ENCODE peak calls at places on chromosomes 7 and 10, in four cellular contexts. One of them, this sample, is unnamed.

GRCh38 chr10:83212632-83213349 is 926.5 kb upstream of the GHITM start:
- DNase-seq in adrenal gland: no peak
- DNase-seq in cardiac muscle cell: no peak
- DNase-seq in GM23338: no peak
- DNase-seq in this sample: no peak

GRCh38 chr10:32055478-32056135 is 618 bp downstream of the KIF5B start:
- DNase-seq in adrenal gland: peak; percentile 81
- DNase-seq in cardiac muscle cell: peak; percentile 88
- DNase-seq in GM23338: peak; percentile 79
- DNase-seq in this sample: peak; percentile 61

GRCh38 chr10:69142983-69143382 is 19.0 kb downstream of the VPS26A start:
- DNase-seq in adrenal gland: no peak
- DNase-seq in cardiac muscle cell: no peak
- DNase-seq in GM23338: no peak
- DNase-seq in this sample: no peak

GRCh38 chr10:96225119-96225518 is 46.2 kb downstream of the BLNK start:
- DNase-seq in adrenal gland: no peak
- DNase-seq in cardiac muscle cell: no peak
- DNase-seq in GM23338: no peak
- DNase-seq in this sample: no peak

GRCh38 chr10:5219262-5219661 is 22.6 kb downstream of the AKR1C4 start:
- DNase-seq in adrenal gland: no peak
- DNase-seq in cardiac muscle cell: no peak
- DNase-seq in GM23338: no peak
- DNase-seq in this sample: no peak

GRCh38 chr10:504806-505205 is 184.7 kb downstream of the DIP2C start:
- DNase-seq in adrenal gland: peak; percentile 8
- DNase-seq in cardiac muscle cell: no peak
- DNase-seq in GM23338: no peak
- DNase-seq in this sample: no peak

GRCh38 chr7:138890782-138891445 is 90.3 kb downstream of the KIAA1549 start:
- DNase-seq in adrenal gland: peak; percentile 54
- DNase-seq in cardiac muscle cell: peak; percentile 21
- DNase-seq in GM23338: no peak
- DNase-seq in this sample: peak; percentile 30

GRCh38 chr7:128115821-128116723 is 84.8 kb upstream of the LRRC4 start:
- DNase-seq in adrenal gland: no peak
- DNase-seq in cardiac muscle cell: no peak
- DNase-seq in GM23338: peak; percentile 68
- DNase-seq in this sample: no peak

GRCh38 chr7:115754226-115754625 is 276.3 kb downstream of the TFEC start:
- DNase-seq in adrenal gland: no peak
- DNase-seq in cardiac muscle cell: no peak
- DNase-seq in GM23338: no peak
- DNase-seq in this sample: no peak

GRCh38 chr7:141227454-141227853 is 153.6 kb downstream of the TMEM178B start:
- DNase-seq in adrenal gland: no peak
- DNase-seq in cardiac muscle cell: no peak
- DNase-seq in GM23338: peak; percentile 31
- DNase-seq in this sample: no peak

DNA sequence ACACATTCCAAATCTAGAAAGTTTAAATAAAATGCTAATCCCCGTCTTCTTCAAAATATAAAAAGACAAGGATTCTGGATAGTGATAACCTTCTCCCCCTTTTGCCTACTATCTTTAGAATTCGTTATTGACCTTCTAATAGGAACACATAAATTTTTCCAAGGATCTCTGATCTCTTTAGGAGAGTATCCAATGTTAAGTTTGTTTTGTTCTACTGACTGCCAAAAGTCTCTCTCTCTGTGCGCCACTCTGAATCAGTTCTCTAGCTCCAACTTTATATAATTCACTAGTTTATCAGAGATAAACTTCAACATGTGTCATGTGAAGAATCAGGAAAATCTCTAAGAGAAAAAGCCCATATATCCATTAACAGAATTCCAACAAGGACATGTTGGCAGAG is 615.6 kb downstream of the KCNMA1 start:
- DNase-seq in adrenal gland: no peak
- DNase-seq in cardiac muscle cell: no peak
- DNase-seq in GM23338: no peak
- DNase-seq in this sample: no peak
- H3K4me3 ChIP-seq in adrenal gland: no peak overlapping the region
- H3K4me3 ChIP-seq in cardiac muscle cell: no peak overlapping the region
- H3K4me3 ChIP-seq in GM23338: no peak overlapping the region
- H3K4me3 ChIP-seq in this sample: no peak overlapping the region

GRCh38 chr10:79090134-79090803 is 21.5 kb downstream of the ZMIZ1 start:
- DNase-seq in adrenal gland: peak; percentile 56
- DNase-seq in cardiac muscle cell: no peak
- DNase-seq in GM23338: no peak
- DNase-seq in this sample: no peak
- H3K4me1 ChIP-seq in adrenal gland: peaks cover 14% of the 10 kb centered on the region
- H3K4me1 ChIP-seq in cardiac muscle cell: peaks cover 27% of the 10 kb centered on the region
- H3K4me1 ChIP-seq in GM23338: peaks cover 8% of the 10 kb centered on the region
- H3K4me1 ChIP-seq in this sample: peaks cover 99% of the 10 kb centered on the region

GRCh38 chr10:26554246-26554645 is 116.1 kb downstream of the APBB1IP start:
- DNase-seq in adrenal gland: no peak
- DNase-seq in cardiac muscle cell: no peak
- DNase-seq in GM23338: no peak
- DNase-seq in this sample: no peak

GRCh38 chr10:26555719-26556368 is 117.7 kb downstream of the APBB1IP start:
- DNase-seq in adrenal gland: peak; percentile 74
- DNase-seq in cardiac muscle cell: no peak
- DNase-seq in GM23338: no peak
- DNase-seq in this sample: peak; percentile 30

GRCh38 chr10:26556756-26557640 is 118.9 kb downstream of the APBB1IP start:
- DNase-seq in adrenal gland: peak; percentile 35
- DNase-seq in cardiac muscle cell: peak; percentile 59
- DNase-seq in GM23338: peak; percentile 80
- DNase-seq in this sample: no peak

GRCh38 chr10:26557641-26558014 is 119.5 kb downstream of the APBB1IP start:
- DNase-seq in adrenal gland: no peak
- DNase-seq in cardiac muscle cell: no peak
- DNase-seq in GM23338: no peak
- DNase-seq in this sample: no peak
- H3K36me3 ChIP-seq in adrenal gland: no peaks in the 10 kb centered on the region
- H3K36me3 ChIP-seq in cardiac muscle cell: no peaks in the 10 kb centered on the region
- H3K36me3 ChIP-seq in GM23338: no peaks in the 10 kb centered on the region
- H3K36me3 ChIP-seq in this sample: no peaks in the 10 kb centered on the region

GRCh38 chr7:50812109-50812508 is 29.4 kb upstream of the GRB10 start:
- DNase-seq in adrenal gland: no peak
- DNase-seq in cardiac muscle cell: no peak
- DNase-seq in GM23338: no peak
- DNase-seq in this sample: no peak
- H3K4me3 ChIP-seq in adrenal gland: no peak overlapping the region
- H3K4me3 ChIP-seq in cardiac muscle cell: no peak overlapping the region
- H3K4me3 ChIP-seq in GM23338: no peak overlapping the region
- H3K4me3 ChIP-seq in this sample: no peak overlapping the region

GRCh38 chr7:130368347-130368746 is 11.9 kb upstream of the CPA1 start:
- DNase-seq in adrenal gland: no peak
- DNase-seq in cardiac muscle cell: no peak
- DNase-seq in GM23338: no peak
- DNase-seq in this sample: no peak

GRCh38 chr7:130371059-130371458 is 9.2 kb upstream of the CPA1 start:
- DNase-seq in adrenal gland: peak; percentile 69
- DNase-seq in cardiac muscle cell: no peak
- DNase-seq in GM23338: no peak
- DNase-seq in this sample: no peak

GRCh38 chr7:130369110-130369711 is 11.1 kb upstream of the CPA1 start:
- DNase-seq in adrenal gland: peak; percentile 72
- DNase-seq in cardiac muscle cell: peak; percentile 25
- DNase-seq in GM23338: no peak
- DNase-seq in this sample: no peak

GRCh38 chr7:130367836-130368235 is 12.5 kb upstream of the CPA1 start:
- DNase-seq in adrenal gland: no peak
- DNase-seq in cardiac muscle cell: no peak
- DNase-seq in GM23338: no peak
- DNase-seq in this sample: no peak

GRCh38 chr7:130369831-130370230 is 10.5 kb upstream of the CPA1 start:
- DNase-seq in adrenal gland: no peak
- DNase-seq in cardiac muscle cell: no peak
- DNase-seq in GM23338: no peak
- DNase-seq in this sample: no peak
- H3K4me1 ChIP-seq in adrenal gland: peaks cover 19% of the 10 kb centered on the region
- H3K4me1 ChIP-seq in cardiac muscle cell: peaks cover 38% of the 10 kb centered on the region
- H3K4me1 ChIP-seq in GM23338: peaks cover 18% of the 10 kb centered on the region
- H3K4me1 ChIP-seq in this sample: peaks cover 34% of the 10 kb centered on the region

This sample was measured in left ventricle myocardium inferior.